ENCODE peak calls at places on chromosomes 5 and 9, in five cellular contexts. One of them, this sample, is unnamed.

GRCh38 chr9:96253059-96253696 is 48.8 kb downstream of the HSD17B3 start:
- DNase-seq in spleen: no peak
- DNase-seq in tibial nerve: no peak
- DNase-seq in heart left ventricle: no peak
- DNase-seq in stomach: no peak
- DNase-seq in this sample: no peak

GRCh38 chr5:32072054-32072453 is 102.1 kb downstream of the GOLPH3 start:
- DNase-seq in spleen: no peak
- DNase-seq in tibial nerve: no peak
- DNase-seq in heart left ventricle: no peak
- DNase-seq in stomach: no peak
- DNase-seq in this sample: no peak

GRCh38 chr5:39628348-39628747 is 203.6 kb upstream of the DAB2 start:
- DNase-seq in spleen: no peak
- DNase-seq in tibial nerve: no peak
- DNase-seq in heart left ventricle: no peak
- DNase-seq in stomach: no peak
- DNase-seq in this sample: no peak

GRCh38 chr5:25567881-25568280 is 923.1 kb upstream of the CDH10 start:
- DNase-seq in spleen: no peak
- DNase-seq in tibial nerve: no peak
- DNase-seq in heart left ventricle: no peak
- DNase-seq in stomach: no peak
- DNase-seq in this sample: no peak

GRCh38 chr9:109369285-109369684 is 48.4 kb upstream of the EPB41L4B start:
- DNase-seq in spleen: no peak
- DNase-seq in tibial nerve: no peak
- DNase-seq in heart left ventricle: no peak
- DNase-seq in stomach: no peak
- DNase-seq in this sample: no peak

GRCh38 chr5:61999371-61999770 is 306.6 kb upstream of the KIF2A start:
- DNase-seq in spleen: no peak
- DNase-seq in tibial nerve: no peak
- DNase-seq in heart left ventricle: no peak
- DNase-seq in stomach: no peak
- DNase-seq in this sample: no peak

GRCh38 chr5:169169786-169170185 is 131.2 kb downstream of the SLIT3 start:
- DNase-seq in spleen: no peak
- DNase-seq in tibial nerve: no peak
- DNase-seq in heart left ventricle: no peak
- DNase-seq in stomach: no peak
- DNase-seq in this sample: no peak

GRCh38 chr5:137997726-137998213 is 35.1 kb downstream of the FAM13B start:
- DNase-seq in spleen: no peak
- DNase-seq in tibial nerve: no peak
- DNase-seq in heart left ventricle: no peak
- DNase-seq in stomach: no peak
- DNase-seq in this sample: no peak

GRCh38 chr9:127144670-127145458 is 22.4 kb upstream of the ANGPTL2 start:
- DNase-seq in spleen: no peak
- DNase-seq in tibial nerve: no peak
- DNase-seq in heart left ventricle: peak; percentile 80
- DNase-seq in stomach: no peak
- DNase-seq in this sample: no peak

GRCh38 chr5:139391570-139392323 is 2.0 kb upstream of the MZB1 start:
- DNase-seq in spleen: no peak
- DNase-seq in tibial nerve: no peak
- DNase-seq in heart left ventricle: peak; percentile 26
- DNase-seq in stomach: no peak
- DNase-seq in this sample: no peak
- TF ChIP-seq POLR2A in spleen: no peak
- TF ChIP-seq POLR2A in tibial nerve: no peak
- TF ChIP-seq POLR2A in heart left ventricle: no peak
- TF ChIP-seq POLR2A in stomach: no peak
- TF ChIP-seq POLR2A in this sample: no peak

GRCh38 chr5:179822444-179822990 is 1.8 kb downstream of the SQSTM1 start:
- DNase-seq in spleen: peak; percentile 76
- DNase-seq in tibial nerve: no peak
- DNase-seq in heart left ventricle: peak; percentile 26
- DNase-seq in stomach: no peak
- DNase-seq in this sample: no peak
- H3K4me1 ChIP-seq in spleen: peaks cover 92% of the 10 kb centered on the region
- H3K4me1 ChIP-seq in tibial nerve: peaks cover 47% of the 10 kb centered on the region
- H3K4me1 ChIP-seq in heart left ventricle: peaks cover 53% of the 10 kb centered on the region
- H3K4me1 ChIP-seq in stomach: peaks cover 88% of the 10 kb centered on the region
- H3K4me1 ChIP-seq in this sample: peaks cover 77% of the 10 kb centered on the region

DNA sequence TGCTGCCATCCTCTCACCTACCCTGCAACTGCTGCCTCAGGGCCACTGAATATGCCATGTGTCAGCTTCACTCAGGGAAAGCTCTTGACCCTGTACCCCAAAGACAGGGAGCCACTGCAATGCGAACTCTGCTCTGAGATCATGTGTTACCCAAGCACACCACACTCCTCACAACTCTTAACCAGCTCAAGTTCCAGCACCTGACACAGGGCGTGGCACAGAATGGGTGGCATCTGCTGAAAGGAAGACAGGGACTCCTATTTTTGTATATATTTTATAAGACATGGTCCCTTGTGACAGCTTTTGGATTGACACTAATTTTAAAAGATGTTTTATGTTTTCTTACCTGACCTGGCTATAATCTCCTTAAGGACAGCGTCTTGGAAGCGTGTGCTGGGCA is 10.7 kb downstream of the PHYKPL start:
- DNase-seq in spleen: no peak
- DNase-seq in tibial nerve: no peak
- DNase-seq in heart left ventricle: peak; percentile 10
- DNase-seq in stomach: no peak
- DNase-seq in this sample: no peak
- TF ChIP-seq POLR2A in spleen: no peak
- TF ChIP-seq POLR2A in tibial nerve: no peak
- TF ChIP-seq POLR2A in heart left ventricle: no peak
- TF ChIP-seq POLR2A in stomach: no peak
- TF ChIP-seq POLR2A in this sample: no peak

GRCh38 chr9:104861406-104861805 is 66.5 kb downstream of the ABCA1 start:
- DNase-seq in spleen: no peak
- DNase-seq in tibial nerve: no peak
- DNase-seq in heart left ventricle: no peak
- DNase-seq in stomach: no peak
- DNase-seq in this sample: no peak

GRCh38 chr9:104860280-104860679 is 67.7 kb downstream of the ABCA1 start:
- DNase-seq in spleen: no peak
- DNase-seq in tibial nerve: no peak
- DNase-seq in heart left ventricle: no peak
- DNase-seq in stomach: no peak
- DNase-seq in this sample: no peak

GRCh38 chr9:104858271-104858670 is 69.7 kb downstream of the ABCA1 start:
- DNase-seq in spleen: no peak
- DNase-seq in tibial nerve: no peak
- DNase-seq in heart left ventricle: no peak
- DNase-seq in stomach: no peak
- DNase-seq in this sample: no peak

GRCh38 chr9:104856413-104856941 is 71.5 kb downstream of the ABCA1 start:
- DNase-seq in spleen: no peak
- DNase-seq in tibial nerve: no peak
- DNase-seq in heart left ventricle: no peak
- DNase-seq in stomach: no peak
- DNase-seq in this sample: no peak

DNA sequence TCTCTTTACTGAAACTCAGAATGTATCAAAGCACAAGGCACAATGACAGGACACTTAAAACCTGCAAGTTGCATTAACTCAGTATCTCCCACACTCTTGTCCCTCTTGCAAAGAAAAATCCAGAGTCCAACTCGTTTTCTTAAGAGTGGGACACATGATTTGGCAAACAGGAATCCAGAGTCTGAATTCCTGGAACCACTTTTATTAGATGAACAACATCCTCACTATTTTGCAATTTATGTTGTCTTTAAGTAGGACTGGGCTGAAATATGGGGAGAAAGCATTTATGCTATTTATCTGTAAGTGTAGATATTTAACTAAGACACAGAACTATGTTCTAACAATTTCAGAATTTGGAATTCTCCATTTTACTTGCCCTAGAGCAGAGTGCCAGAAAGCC is 69.1 kb downstream of the ABCA1 start:
- DNase-seq in spleen: no peak
- DNase-seq in tibial nerve: no peak
- DNase-seq in heart left ventricle: no peak
- DNase-seq in stomach: no peak
- DNase-seq in this sample: no peak
- H3K4me1 ChIP-seq in spleen: peaks cover 51% of the 10 kb centered on the region
- H3K4me1 ChIP-seq in tibial nerve: peaks cover 28% of the 10 kb centered on the region
- H3K4me1 ChIP-seq in heart left ventricle: peaks cover 9% of the 10 kb centered on the region
- H3K4me1 ChIP-seq in stomach: peaks cover 23% of the 10 kb centered on the region
- H3K4me1 ChIP-seq in this sample: peaks cover 25% of the 10 kb centered on the region

GRCh38 chr5:163339148-163339547 is 98.2 kb upstream of the CCNG1 start:
- DNase-seq in spleen: no peak
- DNase-seq in tibial nerve: no peak
- DNase-seq in heart left ventricle: no peak
- DNase-seq in stomach: no peak
- DNase-seq in this sample: no peak

GRCh38 chr5:163347671-163348070 is 89.7 kb upstream of the CCNG1 start:
- DNase-seq in spleen: no peak
- DNase-seq in tibial nerve: no peak
- DNase-seq in heart left ventricle: peak; percentile 29
- DNase-seq in stomach: peak; percentile 53
- DNase-seq in this sample: no peak

GRCh38 chr5:163342301-163342700 is 95.1 kb upstream of the CCNG1 start:
- DNase-seq in spleen: no peak
- DNase-seq in tibial nerve: no peak
- DNase-seq in heart left ventricle: no peak
- DNase-seq in stomach: no peak
- DNase-seq in this sample: no peak
- TF ChIP-seq POLR2A in spleen: no peak
- TF ChIP-seq POLR2A in tibial nerve: no peak
- TF ChIP-seq POLR2A in heart left ventricle: no peak
- TF ChIP-seq POLR2A in stomach: no peak
- TF ChIP-seq POLR2A in this sample: no peak

GRCh38 chr5:148966937-148967336 is 95.9 kb downstream of the SH3TC2 start:
- DNase-seq in spleen: no peak
- DNase-seq in tibial nerve: no peak
- DNase-seq in heart left ventricle: no peak
- DNase-seq in stomach: no peak
- DNase-seq in this sample: no peak
- H3K4me1 ChIP-seq in spleen: peaks cover 17% of the 10 kb centered on the region
- H3K4me1 ChIP-seq in tibial nerve: no peaks in the 10 kb centered on the region
- H3K4me1 ChIP-seq in heart left ventricle: peaks cover 7% of the 10 kb centered on the region
- H3K4me1 ChIP-seq in stomach: peaks cover 3% of the 10 kb centered on the region
- H3K4me1 ChIP-seq in this sample: peaks cover 69% of the 10 kb centered on the region

GRCh38 chr9:128371622-128372117 is 496 bp downstream of the URM1 start:
- DNase-seq in spleen: no peak
- DNase-seq in tibial nerve: no peak
- DNase-seq in heart left ventricle: no peak
- DNase-seq in stomach: no peak
- DNase-seq in this sample: no peak
- TF ChIP-seq POLR2A in spleen: no peak
- TF ChIP-seq POLR2A in tibial nerve: no peak
- TF ChIP-seq POLR2A in heart left ventricle: no peak
- TF ChIP-seq POLR2A in stomach: no peak
- TF ChIP-seq POLR2A in this sample: no peak

GRCh38 chr9:92973700-92974099 is 26.4 kb downstream of the FGD3 start:
- DNase-seq in spleen: no peak
- DNase-seq in tibial nerve: no peak
- DNase-seq in heart left ventricle: no peak
- DNase-seq in stomach: no peak
- DNase-seq in this sample: no peak

GRCh38 chr9:92970467-92970923 is 23.2 kb downstream of the FGD3 start:
- DNase-seq in spleen: no peak
- DNase-seq in tibial nerve: no peak
- DNase-seq in heart left ventricle: no peak
- DNase-seq in stomach: peak; percentile 8
- DNase-seq in this sample: peak; percentile 54

GRCh38 chr9:92971121-92971520 is 23.8 kb downstream of the FGD3 start:
- DNase-seq in spleen: peak; percentile 51
- DNase-seq in tibial nerve: no peak
- DNase-seq in heart left ventricle: no peak
- DNase-seq in stomach: no peak
- DNase-seq in this sample: no peak

GRCh38 chr9:92969516-92970466 is 22.5 kb downstream of the FGD3 start:
- DNase-seq in spleen: peak; percentile 66
- DNase-seq in tibial nerve: no peak
- DNase-seq in heart left ventricle: no peak
- DNase-seq in stomach: peak; percentile 23
- DNase-seq in this sample: peak; percentile 54

DNA sequence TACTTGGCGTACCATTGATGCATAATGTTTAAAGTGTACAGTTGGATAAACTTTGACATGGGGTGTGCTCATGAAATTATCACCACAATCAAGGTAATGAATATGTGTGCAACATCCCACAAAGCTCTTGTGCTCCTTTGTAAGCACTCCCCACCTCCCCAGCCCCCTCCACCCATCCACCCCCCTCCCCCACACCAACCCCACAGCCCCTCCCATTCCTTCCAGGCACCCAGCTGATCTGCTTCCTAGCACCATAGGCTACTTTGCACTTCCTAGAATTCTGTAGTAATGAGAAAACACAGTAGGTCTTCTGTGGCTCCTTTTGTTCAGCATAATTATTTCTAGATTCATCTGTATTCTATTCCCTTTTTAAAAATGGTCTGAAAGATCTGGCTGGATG is 24.5 kb downstream of the FGD3 start:
- DNase-seq in spleen: no peak
- DNase-seq in tibial nerve: no peak
- DNase-seq in heart left ventricle: no peak
- DNase-seq in stomach: no peak
- DNase-seq in this sample: no peak
- H3K4me1 ChIP-seq in spleen: peaks cover 100% of the 10 kb centered on the region
- H3K4me1 ChIP-seq in tibial nerve: peaks cover 8% of the 10 kb centered on the region
- H3K4me1 ChIP-seq in heart left ventricle: no peaks in the 10 kb centered on the region
- H3K4me1 ChIP-seq in stomach: no peaks in the 10 kb centered on the region
- H3K4me1 ChIP-seq in this sample: peaks cover 29% of the 10 kb centered on the region

DNA sequence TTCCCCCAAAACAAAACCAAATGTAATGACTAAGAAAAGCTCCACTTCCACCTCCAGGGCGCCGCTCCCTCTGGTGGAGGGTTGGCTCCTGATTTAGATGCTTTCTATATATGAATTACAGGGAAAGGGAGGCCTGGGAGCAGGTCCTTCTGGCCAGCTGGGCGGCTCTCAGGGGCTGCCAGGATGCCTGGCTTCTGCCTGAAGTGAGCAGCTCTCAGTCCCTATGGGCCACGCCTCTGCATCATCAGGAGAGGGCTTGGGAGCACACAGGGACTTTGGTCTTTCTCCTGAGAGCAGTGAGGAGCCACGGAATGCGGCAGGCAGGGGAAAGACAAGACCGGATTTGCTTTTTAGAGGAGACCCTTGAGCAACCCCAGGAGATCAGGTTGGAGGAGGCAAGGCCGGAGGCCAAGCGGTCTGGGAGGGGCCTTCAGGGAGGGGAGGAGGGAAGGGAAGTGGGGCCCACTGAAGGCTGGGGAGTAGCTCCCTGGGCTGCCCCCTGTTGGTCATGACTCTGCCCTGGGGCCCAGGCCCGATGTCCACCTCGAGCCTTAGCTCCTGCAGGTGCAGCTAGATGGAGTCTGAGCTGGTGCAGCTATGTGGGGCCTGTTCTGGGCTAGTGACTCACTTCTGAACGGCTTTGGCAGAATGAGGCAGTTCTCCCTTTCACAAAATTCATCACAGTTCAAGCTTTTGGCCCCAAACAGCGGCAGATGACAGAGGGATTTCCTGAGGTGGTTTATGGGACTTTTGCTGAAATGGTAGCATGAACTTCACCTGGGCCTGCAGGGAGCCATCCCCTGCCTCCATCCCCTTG is 11.3 kb upstream of the GRHPR start:
- DNase-seq in spleen: peak; percentile 68
- DNase-seq in tibial nerve: no peak
- DNase-seq in heart left ventricle: no peak
- DNase-seq in stomach: no peak
- DNase-seq in this sample: no peak
- TF ChIP-seq POLR2A in spleen: no peak
- TF ChIP-seq POLR2A in tibial nerve: no peak
- TF ChIP-seq POLR2A in heart left ventricle: no peak
- TF ChIP-seq POLR2A in stomach: no peak
- TF ChIP-seq POLR2A in this sample: no peak